ENCODE peak calls at places on chromosomes 12 and 14, in seven cellular contexts. C, T, J, H, M, U and Q are unnamed samples.

GRCh38 chr14:89628521-89628920 is 211.5 kb upstream of the FOXN3 start:
- DNase-seq in C (no peak), T (no peak), J (no peak), H (peak), M (no peak), U (no peak), Q (no peak)

GRCh38 chr12:110223777-110224378 is 57.2 kb upstream of the ATP2A2 start:
- DNase-seq in C (no peak), T (no peak), J (no peak), H (no peak), M (no peak), U (peak), Q (no peak)

GRCh38 chr12:93883436-93884154 is 206.4 kb downstream of the CRADD start:
- DNase-seq in C (no peak), T (no peak), J (no peak), H (no peak), M (no peak), U (peak), Q (no peak)

GRCh38 chr12:108734200-108734906 is 3.0 kb upstream of the CORO1C start:
- DNase-seq in C (peak), T (no peak), J (no peak), H (no peak), M (no peak), U (peak), Q (no peak)

GRCh38 chr12:23564454-23564853 is 385.0 kb downstream of the SOX5 start:
- DNase-seq in C (no peak), T (no peak), J (no peak), H (no peak), M (no peak), U (no peak), Q (no peak)

GRCh38 chr14:99187858-99188257 is 84.1 kb downstream of the BCL11B start:
- DNase-seq in C (no peak), T (no peak), J (no peak), H (no peak), M (no peak), U (no peak), Q (no peak)

GRCh38 chr14:21136024-21136423 is 19.8 kb downstream of the OR5AU1 start:
- DNase-seq in C (peak), T (no peak), J (peak), H (no peak), M (no peak), U (peak), Q (no peak)

GRCh38 chr12:2411586-2412304 is 359.0 kb downstream of the CACNA1C start:
- DNase-seq in C (no peak), T (no peak), J (no peak), H (no peak), M (no peak), U (no peak), Q (no peak)

GRCh38 chr12:113086249-113087164 is 30.0 kb downstream of the DTX1 start:
- DNase-seq in C (no peak), T (no peak), J (no peak), H (no peak), M (no peak), U (no peak), Q (no peak)

GRCh38 chr12:46131729-46132128 is 137.1 kb downstream of the SLC38A1 start:
- DNase-seq in C (no peak), T (no peak), J (no peak), H (no peak), M (no peak), U (no peak), Q (no peak)

GRCh38 chr14:70919774-70920173 is 12.5 kb downstream of the PCNX1 start:
- DNase-seq in C (no peak), T (no peak), J (no peak), H (no peak), M (no peak), U (peak), Q (no peak)

GRCh38 chr12:100675432-100675831 is 101.9 kb downstream of the GAS2L3 start:
- DNase-seq in C (no peak), T (no peak), J (peak), H (peak), M (no peak), U (peak), Q (no peak)

GRCh38 chr14:35390577-35391387 is 13.8 kb downstream of the NFKBIA start:
- DNase-seq in C (no peak), T (peak), J (no peak), H (peak), M (no peak), U (no peak), Q (no peak)

GRCh38 chr14:81170829-81171195 is 49.9 kb downstream of the GTF2A1 start:
- DNase-seq in C (no peak), T (no peak), J (no peak), H (no peak), M (no peak), U (no peak), Q (no peak)

GRCh38 chr12:53785161-53785560 is 33.4 kb upstream of the CISTR start:
- DNase-seq in C (no peak), T (no peak), J (no peak), H (no peak), M (no peak), U (no peak), Q (no peak)